ENCODE peak calls at places on chromosomes 1 and 21, in five cellular contexts. W, K, U, S and M are unnamed samples.

GRCh38 chr1:187396929-187397796 is 568.4 kb downstream of the PLA2G4A start:
- DNase-seq in S (no peak), W (no peak), U (no peak), K (no peak), M (no peak)

GRCh38 chr21:46050651-46051378 is 47.1 kb upstream of the COL6A2 start:
- DNase-seq in U (no peak), S (no peak), K (no peak), W (no peak), M (no peak)

GRCh38 chr1:68442822-68443556 is 6.8 kb downstream of the RPE65 start:
- DNase-seq in W (peak), S (no peak), K (peak), U (peak), M (peak)

GRCh38 chr1:226635456-226635941 is 86.9 kb downstream of the STUM start:
- DNase-seq in W (no peak), S (no peak), K (no peak), U (no peak), M (no peak)

GRCh38 chr21:35326677-35327076 is 277.6 kb upstream of the RUNX1 start:
- DNase-seq in K (no peak), S (no peak), U (no peak), W (peak), M (no peak)

GRCh38 chr1:225822655-225823403 is 12.9 kb downstream of the EPHX1 start:
- DNase-seq in K (no peak), S (no peak), W (no peak), U (no peak), M (no peak)

GRCh38 chr1:8858888-8859706 is 19.4 kb downstream of the ENO1 start:
- DNase-seq in K (peak), S (no peak), W (peak), U (peak), M (peak)

GRCh38 chr1:155049651-155050559 is 1.2 kb upstream of the ADAM15 start:
- DNase-seq in K (no peak), W (peak), S (no peak), U (no peak), M (no peak)

GRCh38 chr1:91650764-91651163 is 150.1 kb downstream of the CDC7 start:
- DNase-seq in S (no peak), W (peak), U (peak), K (peak), M (no peak)

GRCh38 chr1:100443739-100444571 is 91.6 kb downstream of the CDC14A start:
- DNase-seq in U (no peak), S (peak), W (peak), K (no peak), M (no peak)

GRCh38 chr21:43306911-43307676 is 119.8 kb downstream of the SIK1 start:
- DNase-seq in K (peak), S (peak), U (peak), W (peak), M (peak)

GRCh38 chr1:115572710-115573109 is 69.1 kb upstream of the VANGL1 start:
- DNase-seq in S (no peak), W (no peak), U (no peak), K (no peak), M (no peak)

GRCh38 chr1:920008-920407 is 3.7 kb upstream of the SAMD11 start:
- DNase-seq in K (no peak), U (no peak), S (no peak), W (no peak), M (no peak)

GRCh38 chr1:235366286-235366685 is 941 bp upstream of the TBCE start:
- DNase-seq in S (no peak), U (no peak), W (no peak), K (peak), M (no peak)

GRCh38 chr1:215824245-215824644 is 257.1 kb downstream of the KCTD3 start:
- DNase-seq in S (no peak), W (peak), U (no peak), K (no peak), M (no peak)

GRCh38 chr1:116334015-116334547 is 39.0 kb upstream of the ATP1A1 start:
- DNase-seq in K (no peak), U (no peak), W (peak), S (no peak), M (no peak)

GRCh38 chr1:65114312-65114711 is 33.7 kb upstream of the AK4 start:
- DNase-seq in W (no peak), S (no peak), K (no peak), U (no peak), M (peak)

GRCh38 chr1:35857830-35858229 is 25.2 kb upstream of the AGO1 start:
- DNase-seq in U (peak), K (peak), S (no peak), W (peak), M (no peak)

GRCh38 chr1:93673159-93673657 is 8.4 kb downstream of the BCAR3 start:
- DNase-seq in W (peak), U (no peak), K (no peak), S (no peak), M (peak)

GRCh38 chr1:200036616-200037270 is 9.2 kb downstream of the NR5A2 start:
- DNase-seq in S (no peak), U (no peak), W (no peak), K (no peak), M (no peak)

GRCh38 chr1:241985787-241986186 is 13.1 kb downstream of the MAP1LC3C start:
- DNase-seq in S (no peak), K (peak), W (peak), U (peak), M (peak)

GRCh38 chr1:74995848-74996247 is 138.3 kb upstream of the LHX8 start:
- DNase-seq in W (no peak), K (no peak), S (no peak), U (no peak), M (no peak)

GRCh38 chr1:25031601-25031965 is 101.5 kb upstream of the RUNX3 start:
- DNase-seq in S (no peak), W (no peak), U (no peak), K (no peak), M (no peak)

GRCh38 chr1:109589177-109589576 is 30.2 kb downstream of the GNAT2 start:
- DNase-seq in W (no peak), U (no peak), K (no peak), S (no peak), M (no peak)
- TF ChIP-seq RCOR1 in W (no peak), U (no peak), K (no peak), S (no peak), M (no peak)

GRCh38 chr1:45883633-45884032 is 80.2 kb downstream of the MAST2 start:
- DNase-seq in K (no peak), U (no peak), S (no peak), W (peak), M (no peak)

GRCh38 chr1:45879885-45880598 is 76.6 kb downstream of the MAST2 start:
- DNase-seq in U (no peak), W (no peak), S (no peak), K (no peak), M (no peak)

GRCh38 chr1:45884700-45885099 is 81.3 kb downstream of the MAST2 start:
- DNase-seq in U (peak), S (no peak), W (peak), K (peak), M (no peak)

GRCh38 chr1:45877264-45877663 is 73.9 kb downstream of the MAST2 start:
- DNase-seq in K (no peak), W (no peak), S (no peak), U (no peak), M (no peak)

GRCh38 chr1:45880930-45881329 is 77.5 kb downstream of the MAST2 start:
- DNase-seq in S (no peak), W (peak), K (no peak), U (no peak), M (no peak)
- TF ChIP-seq RCOR1 in S (no peak), W (no peak), K (no peak), U (no peak), M (no peak)

DNA sequence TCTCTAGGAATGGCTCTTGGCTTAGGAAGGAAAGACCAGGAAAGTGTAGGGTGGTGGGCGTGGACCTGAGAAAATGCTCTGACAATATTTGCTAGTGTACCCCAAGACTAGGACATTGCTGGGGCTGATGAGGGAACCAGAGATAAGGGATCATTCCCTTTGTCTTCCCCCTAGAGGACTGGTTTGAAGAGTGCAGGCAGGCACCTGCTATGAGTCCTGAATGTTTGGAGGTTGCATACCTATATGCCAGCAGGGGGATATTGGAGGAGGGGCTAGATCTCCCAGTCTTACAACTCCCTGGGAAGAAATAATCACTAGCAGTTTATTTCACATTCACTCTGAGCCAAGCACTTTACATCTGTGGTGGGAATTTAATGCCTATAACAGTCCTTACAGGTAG is 6.0 kb upstream of the BCL10 start:
- DNase-seq in U (peak), S (no peak), W (no peak), K (no peak), M (no peak)
- TF ChIP-seq RCOR1 in U (no peak), S (no peak), W (no peak), K (no peak), M (no peak)

GRCh38 chr1:209896346-209896745 is 41.7 kb upstream of the SYT14 start:
- DNase-seq in W (peak), S (no peak), U (no peak), K (no peak), M (no peak)

GRCh38 chr1:209895709-209896108 is 42.3 kb upstream of the SYT14 start:
- DNase-seq in K (no peak), S (no peak), W (peak), U (no peak), M (no peak)

GRCh38 chr1:209899948-209900347 is 38.1 kb upstream of the SYT14 start:
- DNase-seq in K (peak), S (no peak), U (peak), W (no peak), M (peak)

DNA sequence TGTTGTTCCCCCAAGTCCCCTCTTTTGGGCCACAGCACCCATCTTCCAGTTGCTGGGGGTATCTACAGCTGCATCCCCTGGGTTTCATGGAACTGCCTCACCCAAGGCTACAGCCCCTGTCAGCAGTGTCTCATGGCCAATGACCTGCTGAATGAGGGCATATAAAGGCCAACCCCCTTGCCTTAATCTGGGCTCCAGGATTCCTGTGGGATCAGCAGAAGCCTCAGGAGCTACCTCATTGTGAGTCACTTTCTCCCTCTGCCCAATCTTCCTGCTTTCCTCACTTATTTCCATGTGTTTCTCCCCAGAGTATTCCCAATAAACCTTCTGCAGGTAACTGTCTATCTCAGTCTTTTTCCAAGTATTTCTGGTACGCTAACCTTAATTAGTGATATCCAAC is 37.3 kb upstream of the SYT14 start:
- DNase-seq in W (peak), U (no peak), K (no peak), S (no peak), M (peak)
- TF ChIP-seq RCOR1 in W (no peak), U (no peak), K (no peak), S (no peak), M (no peak)

GRCh38 chr1:46547481-46548383 is 3.7 kb downstream of the KNCN start:
- DNase-seq in U (peak), W (peak), S (no peak), K (peak), M (peak)
- TF ChIP-seq RCOR1 in U (no peak), W (no peak), S (no peak), K (no peak), M (no peak)

GRCh38 chr1:22318279-22318983 is 133.2 kb upstream of the ZBTB40 start:
- DNase-seq in U (no peak), K (no peak), W (no peak), S (no peak), M (peak)

GRCh38 chr1:22323141-22323845 is 128.4 kb upstream of the ZBTB40 start:
- DNase-seq in S (no peak), U (no peak), K (no peak), W (no peak), M (no peak)

GRCh38 chr1:22319608-22320007 is 132.0 kb upstream of the ZBTB40 start:
- DNase-seq in S (no peak), U (no peak), W (no peak), K (no peak), M (no peak)

GRCh38 chr1:22321917-22322316 is 129.7 kb upstream of the ZBTB40 start:
- DNase-seq in U (no peak), W (no peak), S (no peak), K (no peak), M (no peak)

GRCh38 chr1:22320703-22321344 is 130.8 kb upstream of the ZBTB40 start:
- DNase-seq in W (no peak), U (no peak), K (no peak), S (no peak), M (no peak)
- TF ChIP-seq RCOR1 in W (no peak), U (no peak), K (no peak), S (no peak), M (no peak)

GRCh38 chr1:18539171-18539570 is 58.4 kb downstream of the KLHDC7A start:
- DNase-seq in K (no peak), W (no peak), S (no peak), U (no peak), M (no peak)
- TF ChIP-seq RCOR1 in K (no peak), W (no peak), S (no peak), U (no peak), M (no peak)

GRCh38 chr1:32374193-32374592 is 11.9 kb downstream of the TSSK3 start:
- DNase-seq in W (no peak), S (no peak), K (no peak), U (no peak), M (no peak)

GRCh38 chr1:32377541-32378220 is 15.3 kb downstream of the TSSK3 start:
- DNase-seq in U (no peak), K (no peak), W (no peak), S (no peak), M (no peak)

GRCh38 chr1:32367912-32368635 is 5.7 kb downstream of the TSSK3 start:
- DNase-seq in W (no peak), U (no peak), K (no peak), S (no peak), M (no peak)

GRCh38 chr1:32376199-32376598 is 13.9 kb downstream of the TSSK3 start:
- DNase-seq in W (no peak), U (no peak), S (no peak), K (no peak), M (no peak)

GRCh38 chr1:32372149-32372756 is 9.9 kb downstream of the TSSK3 start:
- DNase-seq in U (no peak), W (no peak), S (peak), K (no peak), M (no peak)
- TF ChIP-seq RCOR1 in U (no peak), W (no peak), S (no peak), K (no peak), M (no peak)

GRCh38 chr1:78840447-78841251 is 165.9 kb downstream of the ADGRL4 start:
- DNase-seq in S (no peak), W (peak), K (no peak), U (no peak), M (no peak)
- TF ChIP-seq RCOR1 in S (no peak), W (no peak), K (no peak), U (no peak), M (no peak)

DNA sequence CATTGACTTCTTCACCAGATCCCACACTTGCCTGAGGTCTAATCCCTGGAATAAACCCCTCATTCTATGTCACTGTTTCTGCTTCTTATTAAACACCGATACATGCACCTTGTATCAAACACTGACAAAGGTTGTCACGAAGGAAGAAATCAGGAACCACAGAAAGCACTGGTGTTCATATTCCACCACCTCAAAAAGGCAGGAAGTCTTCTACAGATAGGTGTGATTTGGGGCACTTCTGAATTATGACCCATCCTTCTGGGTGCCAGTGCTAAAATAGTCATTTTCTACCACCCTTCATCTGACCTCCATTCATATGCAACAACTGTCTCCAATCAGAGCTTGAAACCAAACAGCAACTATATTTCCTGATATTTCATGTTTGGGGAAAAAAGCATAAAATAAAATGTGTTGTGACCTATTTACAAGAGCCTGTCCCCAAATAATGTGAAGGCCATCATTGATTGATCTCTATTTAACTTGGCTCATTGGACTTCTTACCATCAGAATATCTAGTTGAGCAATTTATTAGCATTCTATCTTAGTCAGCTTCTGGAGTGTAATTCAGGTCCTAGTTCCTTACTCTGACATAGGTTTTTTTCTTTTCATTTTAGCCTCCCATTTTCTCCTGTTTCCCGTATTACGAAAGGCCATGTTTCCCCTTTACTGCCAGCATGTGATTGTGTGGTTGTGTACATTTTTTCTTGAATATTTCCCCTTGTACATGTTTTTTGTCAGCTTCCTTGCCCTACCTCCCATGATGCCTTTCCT is 43.1 kb downstream of the DUSP10 start:
- DNase-seq in U (no peak), W (no peak), S (no peak), K (no peak), M (no peak)
- TF ChIP-seq RCOR1 in U (no peak), W (no peak), S (no peak), K (no peak), M (no peak)